ENCODE peak calls at places on chromosomes 16 and 17, in eight cellular contexts. One of them, this sample, is unnamed.
A peak's percentile ranks its signal among the peaks of the same experiment; 100 is the strongest.

GRCh38 chr17:41529491-41529915 is 1.4 kb upstream of the KRT19 start:
- DNase-seq in HCT116: no peak
- DNase-seq in gastrocnemius medialis: no peak
- DNase-seq in uterus: no peak
- DNase-seq in cardiac muscle cell: no peak
- DNase-seq in H9: no peak
- DNase-seq in RWPE1: no peak
- DNase-seq in colonic mucosa: no peak
- DNase-seq in this sample: no peak

GRCh38 chr17:54426287-54426886 is 474.3 kb upstream of the TOM1L1 start:
- DNase-seq in cardiac muscle cell: no peak
- DNase-seq in HCT116: no peak
- DNase-seq in gastrocnemius medialis: no peak
- DNase-seq in RWPE1: peak; percentile 3
- DNase-seq in colonic mucosa: no peak
- DNase-seq in H9: no peak
- DNase-seq in uterus: no peak
- DNase-seq in this sample: peak; percentile 45

GRCh38 chr16:50909831-50910697 is 168.2 kb downstream of the CYLD start:
- DNase-seq in H9: no peak
- DNase-seq in gastrocnemius medialis: no peak
- DNase-seq in cardiac muscle cell: no peak
- DNase-seq in HCT116: no peak
- DNase-seq in uterus: no peak
- DNase-seq in colonic mucosa: no peak
- DNase-seq in RWPE1: no peak
- DNase-seq in this sample: no peak

GRCh38 chr16:85524630-85525463 is 88.3 kb upstream of the GSE1 start:
- DNase-seq in colonic mucosa: no peak
- DNase-seq in HCT116: no peak
- DNase-seq in uterus: no peak
- DNase-seq in cardiac muscle cell: peak; percentile 83
- DNase-seq in RWPE1: peak; percentile 76
- DNase-seq in H9: no peak
- DNase-seq in gastrocnemius medialis: no peak
- DNase-seq in this sample: peak; percentile 45

GRCh38 chr17:81909966-81910839 is 996 bp downstream of the PCYT2 start:
- DNase-seq in H9: no peak
- DNase-seq in colonic mucosa: peak; percentile 64
- DNase-seq in uterus: no peak
- DNase-seq in RWPE1: no peak
- DNase-seq in gastrocnemius medialis: no peak
- DNase-seq in HCT116: no peak
- DNase-seq in cardiac muscle cell: no peak
- DNase-seq in this sample: no peak

GRCh38 chr17:2593846-2594656 is 597 bp downstream of the PAFAH1B1 start:
- DNase-seq in cardiac muscle cell: peak; percentile 83
- DNase-seq in colonic mucosa: peak; percentile 84
- DNase-seq in uterus: peak; percentile 80
- DNase-seq in RWPE1: peak; percentile 80
- DNase-seq in gastrocnemius medialis: peak; percentile 70
- DNase-seq in H9: peak; percentile 87
- DNase-seq in HCT116: peak; percentile 50
- DNase-seq in this sample: peak; percentile 74

GRCh38 chr16:54285414-54286066 is 1.0 kb downstream of the IRX3 start:
- DNase-seq in gastrocnemius medialis: no peak
- DNase-seq in HCT116: no peak
- DNase-seq in RWPE1: peak; percentile 49
- DNase-seq in H9: peak; percentile 49
- DNase-seq in colonic mucosa: no peak
- DNase-seq in uterus: no peak
- DNase-seq in cardiac muscle cell: peak; percentile 50
- DNase-seq in this sample: no peak

GRCh38 chr17:30104575-30105339 is 11.9 kb upstream of the NSRP1 start:
- DNase-seq in H9: peak; percentile 88
- DNase-seq in uterus: peak; percentile 80
- DNase-seq in gastrocnemius medialis: peak; percentile 51
- DNase-seq in RWPE1: peak; percentile 73
- DNase-seq in cardiac muscle cell: peak; percentile 91
- DNase-seq in colonic mucosa: peak; percentile 85
- DNase-seq in HCT116: peak; percentile 76
- DNase-seq in this sample: no peak

GRCh38 chr17:1989135-1989534 is 36.0 kb downstream of the RTN4RL1 start:
- DNase-seq in uterus: peak; percentile 39
- DNase-seq in H9: no peak
- DNase-seq in RWPE1: peak; percentile 87
- DNase-seq in cardiac muscle cell: peak; percentile 78
- DNase-seq in gastrocnemius medialis: no peak
- DNase-seq in HCT116: peak; percentile 12
- DNase-seq in colonic mucosa: no peak
- DNase-seq in this sample: peak; percentile 97

GRCh38 chr17:47621293-47622178 is 28.2 kb upstream of the KPNB1 start:
- DNase-seq in colonic mucosa: no peak
- DNase-seq in H9: peak; percentile 90
- DNase-seq in cardiac muscle cell: peak; percentile 93
- DNase-seq in uterus: peak; percentile 36
- DNase-seq in gastrocnemius medialis: peak; percentile 48
- DNase-seq in HCT116: peak; percentile 82
- DNase-seq in RWPE1: peak; percentile 92
- DNase-seq in this sample: peak; percentile 74

GRCh38 chr16:20743591-20743990 is 2.0 kb upstream of the THUMPD1 start:
- DNase-seq in HCT116: no peak
- DNase-seq in cardiac muscle cell: no peak
- DNase-seq in uterus: no peak
- DNase-seq in H9: no peak
- DNase-seq in colonic mucosa: no peak
- DNase-seq in RWPE1: no peak
- DNase-seq in gastrocnemius medialis: no peak
- DNase-seq in this sample: no peak

GRCh38 chr16:20740901-20741491 is 622 bp downstream of the THUMPD1 start:
- DNase-seq in H9: peak; percentile 86
- DNase-seq in colonic mucosa: peak; percentile 93
- DNase-seq in HCT116: peak; percentile 40
- DNase-seq in cardiac muscle cell: peak; percentile 84
- DNase-seq in gastrocnemius medialis: peak; percentile 76
- DNase-seq in RWPE1: peak; percentile 93
- DNase-seq in uterus: peak; percentile 89
- DNase-seq in this sample: peak; percentile 65

GRCh38 chr16:20740007-20740883 is 1.4 kb downstream of the THUMPD1 start:
- DNase-seq in gastrocnemius medialis: no peak
- DNase-seq in HCT116: no peak
- DNase-seq in RWPE1: peak; percentile 31
- DNase-seq in H9: no peak
- DNase-seq in colonic mucosa: peak; percentile 33
- DNase-seq in uterus: peak; percentile 23
- DNase-seq in cardiac muscle cell: peak; percentile 21
- DNase-seq in this sample: no peak

GRCh38 chr16:20744922-20745440 is 3.4 kb upstream of the THUMPD1 start:
- DNase-seq in cardiac muscle cell: peak; percentile 13
- DNase-seq in RWPE1: no peak
- DNase-seq in colonic mucosa: no peak
- DNase-seq in HCT116: no peak
- DNase-seq in H9: no peak
- DNase-seq in uterus: no peak
- DNase-seq in gastrocnemius medialis: no peak
- DNase-seq in this sample: no peak

DNA sequence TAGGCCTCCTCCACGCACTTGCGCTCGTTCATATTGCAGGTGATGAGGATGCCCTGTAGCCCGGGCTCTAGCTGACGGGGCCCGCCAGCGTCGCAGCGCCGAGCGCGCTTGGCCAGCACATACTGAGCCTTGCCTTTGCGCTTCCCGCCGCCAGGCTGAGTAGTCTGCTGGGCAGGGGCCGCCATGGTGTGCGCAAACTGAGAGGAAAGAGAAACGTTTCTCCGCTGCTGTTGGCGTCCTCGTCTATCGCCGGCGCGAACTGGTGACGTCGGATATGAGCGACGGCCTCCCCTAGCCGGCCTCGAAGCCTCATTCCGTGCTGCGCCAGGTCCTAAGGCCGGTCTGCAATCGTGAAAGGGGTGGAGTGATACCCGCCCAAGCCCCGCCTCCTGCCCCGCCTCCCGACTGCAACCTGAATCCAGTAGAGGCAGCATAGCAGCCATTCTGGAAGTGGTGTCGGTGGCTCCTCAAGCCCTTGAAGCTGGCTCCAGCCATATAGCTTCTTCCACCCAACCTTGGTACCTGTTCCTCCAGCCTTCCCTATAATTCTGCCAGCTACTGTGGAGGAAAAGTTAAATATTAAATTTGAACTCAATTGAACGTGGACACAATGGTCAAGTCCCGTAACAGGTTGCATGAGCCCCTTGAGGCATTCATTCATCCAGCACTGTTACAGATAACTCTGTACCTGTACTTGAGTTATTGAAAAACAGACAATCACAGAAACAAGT is at the start of gene THUMPD1:
- DNase-seq in gastrocnemius medialis: peak; percentile 91
- DNase-seq in HCT116: peak; percentile 92
- DNase-seq in cardiac muscle cell: peak; percentile 97
- DNase-seq in colonic mucosa: peak; percentile 99
- DNase-seq in H9: peak; percentile 98
- DNase-seq in uterus: peak; percentile 96
- DNase-seq in RWPE1: peak; percentile 98
- DNase-seq in this sample: peak; percentile 75
- TF ChIP-seq CTCF in gastrocnemius medialis: peak; percentile 19
- TF ChIP-seq CTCF in HCT116: peak; percentile 14
- TF ChIP-seq CTCF in cardiac muscle cell: no peak
- TF ChIP-seq CTCF in colonic mucosa: no peak
- TF ChIP-seq CTCF in H9: no peak
- TF ChIP-seq CTCF in uterus: no peak
- TF ChIP-seq CTCF in RWPE1: peak; percentile 22
- TF ChIP-seq CTCF in this sample: peak; percentile 53

DNA sequence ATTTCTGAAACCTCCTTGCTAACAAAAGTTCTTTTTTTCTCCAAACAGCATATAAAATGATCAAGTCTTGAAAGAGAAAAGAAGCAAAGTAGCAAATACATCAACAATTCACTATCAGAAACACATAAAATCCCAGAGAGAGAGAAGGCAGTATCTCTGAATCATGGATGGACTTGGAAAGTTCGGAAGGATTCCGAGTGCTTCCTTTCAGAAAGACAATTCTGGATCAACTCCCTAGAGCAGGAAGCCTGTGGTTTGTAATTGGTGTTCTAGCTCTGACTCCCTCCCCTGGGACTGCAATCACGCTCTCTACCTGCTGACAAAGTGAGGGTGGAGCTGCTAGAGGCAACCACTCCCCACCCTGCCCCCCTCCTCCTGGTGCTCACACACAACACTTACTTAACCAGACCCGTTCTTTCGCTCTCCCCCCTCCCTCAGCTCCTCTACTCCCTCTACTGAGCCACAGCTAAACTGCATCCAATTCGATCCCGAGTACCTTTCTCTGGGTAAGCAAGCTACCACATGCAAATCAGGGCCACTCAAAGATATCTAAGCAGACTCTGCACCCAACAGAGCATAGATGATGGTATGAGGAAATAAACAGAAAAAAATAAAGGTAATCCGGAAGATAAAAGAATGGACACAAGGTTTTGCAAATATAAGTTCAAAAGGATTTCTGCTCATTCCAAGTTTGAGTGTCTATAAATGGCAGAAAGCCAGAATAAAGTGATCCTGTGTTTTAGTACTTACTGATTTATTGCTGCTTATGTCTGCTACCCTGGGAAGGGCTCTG is at the start of gene RNF43:
- DNase-seq in uterus: peak; percentile 92
- DNase-seq in HCT116: peak; percentile 100
- DNase-seq in gastrocnemius medialis: peak; percentile 56
- DNase-seq in colonic mucosa: peak; percentile 98
- DNase-seq in H9: peak; percentile 100
- DNase-seq in RWPE1: peak; percentile 99
- DNase-seq in cardiac muscle cell: peak; percentile 92
- DNase-seq in this sample: peak; percentile 98
- H3K27ac ChIP-seq in uterus: peak within 1 kb of the TSS; percentile 71
- H3K27ac ChIP-seq in HCT116: peak within 1 kb of the TSS; percentile 78
- H3K27ac ChIP-seq in gastrocnemius medialis: peak within 1 kb of the TSS; percentile 6
- H3K27ac ChIP-seq in colonic mucosa: peak within 1 kb of the TSS; percentile 66
- H3K27ac ChIP-seq in H9: no peak within 1 kb of the TSS
- H3K27ac ChIP-seq in RWPE1: peak within 1 kb of the TSS; percentile 61
- H3K27ac ChIP-seq in cardiac muscle cell: peak within 1 kb of the TSS; percentile 41
- H3K27ac ChIP-seq in this sample: peak within 1 kb of the TSS; percentile 83

GRCh38 chr17:62628845-62629555 is 1.5 kb downstream of the MRC2 start:
- DNase-seq in gastrocnemius medialis: no peak
- DNase-seq in uterus: peak; percentile 55
- DNase-seq in colonic mucosa: no peak
- DNase-seq in H9: peak; percentile 67
- DNase-seq in HCT116: no peak
- DNase-seq in RWPE1: no peak
- DNase-seq in cardiac muscle cell: peak; percentile 71
- DNase-seq in this sample: no peak

GRCh38 chr17:62626719-62627218 is 701 bp upstream of the MRC2 start:
- DNase-seq in gastrocnemius medialis: peak; percentile 51
- DNase-seq in cardiac muscle cell: peak; percentile 93
- DNase-seq in RWPE1: peak; percentile 40
- DNase-seq in colonic mucosa: peak; percentile 32
- DNase-seq in H9: peak; percentile 92
- DNase-seq in uterus: peak; percentile 85
- DNase-seq in HCT116: no peak
- DNase-seq in this sample: no peak

GRCh38 chr17:62629556-62630364 is 2.3 kb downstream of the MRC2 start:
- DNase-seq in cardiac muscle cell: peak; percentile 23
- DNase-seq in RWPE1: no peak
- DNase-seq in HCT116: no peak
- DNase-seq in gastrocnemius medialis: no peak
- DNase-seq in colonic mucosa: no peak
- DNase-seq in H9: no peak
- DNase-seq in uterus: no peak
- DNase-seq in this sample: no peak

GRCh38 chr17:62627219-62627903 is at the start of gene MRC2:
- DNase-seq in gastrocnemius medialis: no peak
- DNase-seq in RWPE1: peak; percentile 65
- DNase-seq in H9: peak; percentile 82
- DNase-seq in uterus: peak; percentile 80
- DNase-seq in colonic mucosa: peak; percentile 50
- DNase-seq in cardiac muscle cell: peak; percentile 87
- DNase-seq in HCT116: peak; percentile 31
- DNase-seq in this sample: peak; percentile 47

GRCh38 chr17:62627904-62628603 is 584 bp downstream of the MRC2 start:
- DNase-seq in RWPE1: peak; percentile 34
- DNase-seq in cardiac muscle cell: peak; percentile 85
- DNase-seq in H9: peak; percentile 37
- DNase-seq in uterus: peak; percentile 85
- DNase-seq in gastrocnemius medialis: no peak
- DNase-seq in HCT116: no peak
- DNase-seq in colonic mucosa: peak; percentile 39
- DNase-seq in this sample: peak; percentile 52
- TF ChIP-seq CTCF in RWPE1: no peak
- TF ChIP-seq CTCF in cardiac muscle cell: no peak
- TF ChIP-seq CTCF in H9: no peak
- TF ChIP-seq CTCF in uterus: no peak
- TF ChIP-seq CTCF in gastrocnemius medialis: no peak
- TF ChIP-seq CTCF in HCT116: no peak
- TF ChIP-seq CTCF in colonic mucosa: no peak
- TF ChIP-seq CTCF in this sample: no peak

DNA sequence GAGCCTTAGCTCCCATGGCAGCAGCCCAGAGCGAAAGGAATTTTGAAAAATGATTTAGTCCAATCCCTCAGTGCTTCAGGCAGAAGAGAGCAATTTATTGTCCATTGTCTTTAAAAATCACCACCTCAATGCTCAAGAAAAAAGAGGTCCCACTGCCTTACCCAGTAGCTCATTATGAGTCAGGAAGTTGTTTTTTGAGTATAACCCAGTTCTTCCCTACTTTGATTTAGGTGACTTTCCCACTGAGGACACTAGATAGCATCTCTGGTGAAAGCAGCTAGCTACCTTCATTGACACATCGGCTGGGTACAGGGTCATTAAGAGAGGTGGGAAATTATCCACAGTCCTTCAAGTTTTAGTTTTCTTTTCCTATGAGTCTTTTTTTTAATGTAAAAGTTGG is 40.7 kb downstream of the PECAM1 start:
- DNase-seq in colonic mucosa: no peak
- DNase-seq in H9: no peak
- DNase-seq in HCT116: no peak
- DNase-seq in cardiac muscle cell: no peak
- DNase-seq in gastrocnemius medialis: no peak
- DNase-seq in RWPE1: no peak
- DNase-seq in uterus: peak; percentile 3
- DNase-seq in this sample: no peak
- H3K27ac ChIP-seq in colonic mucosa: no peak overlapping the region
- H3K27ac ChIP-seq in H9: no peak overlapping the region
- H3K27ac ChIP-seq in HCT116: no peak overlapping the region
- H3K27ac ChIP-seq in cardiac muscle cell: no peak overlapping the region
- H3K27ac ChIP-seq in gastrocnemius medialis: no peak overlapping the region
- H3K27ac ChIP-seq in RWPE1: peak overlapping the region; percentile 47
- H3K27ac ChIP-seq in uterus: no peak overlapping the region
- H3K27ac ChIP-seq in this sample: no peak overlapping the region

This sample was measured in foreskin keratinocyte.